ENCODE peak calls at places on chromosomes 4 and X, in five cellular contexts. One of them, this sample, is unnamed.

GRCh38 chrX:42748067-42748850 is 29.7 kb downstream of the PPP1R2C start:
- DNase-seq in HepG2: no peak
- DNase-seq in H1: no peak
- DNase-seq in HCT116: no peak
- DNase-seq in SK-N-SH: no peak
- DNase-seq in this sample: no peak

GRCh38 chrX:74804574-74804973 is 120.7 kb downstream of the NEXMIF start:
- DNase-seq in HCT116: no peak
- DNase-seq in HepG2: no peak
- DNase-seq in H1: no peak
- DNase-seq in SK-N-SH: no peak
- DNase-seq in this sample: no peak

GRCh38 chrX:44338361-44338760 is 5.1 kb downstream of the EFHC2 start:
- DNase-seq in HepG2: no peak
- DNase-seq in H1: no peak
- DNase-seq in SK-N-SH: no peak
- DNase-seq in HCT116: no peak
- DNase-seq in this sample: no peak

GRCh38 chr4:88320780-88321373 is 36.5 kb upstream of the PPM1K start:
- DNase-seq in SK-N-SH: no peak
- DNase-seq in HCT116: no peak
- DNase-seq in H1: no peak
- DNase-seq in HepG2: no peak
- DNase-seq in this sample: peak

GRCh38 chrX:65894138-65894537 is 145.7 kb downstream of the VSIG4 start:
- DNase-seq in H1: no peak
- DNase-seq in HepG2: no peak
- DNase-seq in SK-N-SH: no peak
- DNase-seq in HCT116: no peak
- DNase-seq in this sample: no peak

GRCh38 chrX:54470054-54470760 is 25.8 kb downstream of the FGD1 start:
- DNase-seq in SK-N-SH: no peak
- DNase-seq in HCT116: no peak
- DNase-seq in H1: no peak
- DNase-seq in HepG2: no peak
- DNase-seq in this sample: no peak

GRCh38 chr4:48778431-48779094 is 1.5 kb downstream of the FRYL start:
- DNase-seq in HCT116: no peak
- DNase-seq in SK-N-SH: peak
- DNase-seq in HepG2: peak
- DNase-seq in H1: no peak
- DNase-seq in this sample: no peak

GRCh38 chr4:43339435-43339834 is 446.9 kb downstream of the GRXCR1 start:
- DNase-seq in SK-N-SH: no peak
- DNase-seq in H1: no peak
- DNase-seq in HepG2: no peak
- DNase-seq in HCT116: no peak
- DNase-seq in this sample: no peak

GRCh38 chr4:98226396-98226795 is 34.8 kb upstream of the RAP1GDS1 start:
- DNase-seq in HCT116: no peak
- DNase-seq in H1: no peak
- DNase-seq in HepG2: no peak
- DNase-seq in SK-N-SH: no peak
- DNase-seq in this sample: peak

GRCh38 chr4:151485541-151486131 is 76.7 kb downstream of the FHIP1A start:
- DNase-seq in H1: no peak
- DNase-seq in SK-N-SH: no peak
- DNase-seq in HepG2: no peak
- DNase-seq in HCT116: no peak
- DNase-seq in this sample: peak

GRCh38 chr4:156290811-156291210 is 337.1 kb upstream of the CTSO start:
- DNase-seq in HCT116: no peak
- DNase-seq in HepG2: no peak
- DNase-seq in H1: no peak
- DNase-seq in SK-N-SH: no peak
- DNase-seq in this sample: no peak

GRCh38 chrX:50762578-50762977 is 51.4 kb downstream of the SHROOM4 start:
- DNase-seq in H1: no peak
- DNase-seq in SK-N-SH: no peak
- DNase-seq in HepG2: no peak
- DNase-seq in HCT116: no peak
- DNase-seq in this sample: no peak

DNA sequence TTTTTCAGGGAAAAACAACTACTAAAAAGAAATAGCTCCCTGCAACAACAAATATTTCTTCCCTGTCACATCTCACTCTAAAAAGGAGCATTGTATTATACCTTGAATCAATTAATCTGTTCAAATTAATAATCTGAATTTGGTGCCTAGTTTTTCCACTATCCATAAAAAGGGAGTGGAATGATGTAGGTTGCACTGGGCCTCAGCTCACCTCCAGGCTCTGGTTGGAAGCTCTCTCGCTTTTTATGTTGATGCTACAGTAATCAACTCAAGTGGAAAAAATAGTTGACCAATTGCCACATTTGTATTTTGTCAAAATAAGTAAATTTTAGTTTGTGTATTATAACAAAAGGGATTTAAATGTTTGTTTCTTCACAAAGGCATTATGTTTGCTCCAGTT is 126.1 kb downstream of the MAD2L1 start:
- DNase-seq in H1: no peak
- DNase-seq in HepG2: no peak
- DNase-seq in HCT116: no peak
- DNase-seq in SK-N-SH: no peak
- DNase-seq in this sample: no peak
- TF ChIP-seq JUND in H1: no peak
- TF ChIP-seq JUND in HepG2: no peak
- TF ChIP-seq JUND in HCT116: no peak
- TF ChIP-seq JUND in SK-N-SH: no peak
- TF ChIP-seq JUND in this sample: no peak

DNA sequence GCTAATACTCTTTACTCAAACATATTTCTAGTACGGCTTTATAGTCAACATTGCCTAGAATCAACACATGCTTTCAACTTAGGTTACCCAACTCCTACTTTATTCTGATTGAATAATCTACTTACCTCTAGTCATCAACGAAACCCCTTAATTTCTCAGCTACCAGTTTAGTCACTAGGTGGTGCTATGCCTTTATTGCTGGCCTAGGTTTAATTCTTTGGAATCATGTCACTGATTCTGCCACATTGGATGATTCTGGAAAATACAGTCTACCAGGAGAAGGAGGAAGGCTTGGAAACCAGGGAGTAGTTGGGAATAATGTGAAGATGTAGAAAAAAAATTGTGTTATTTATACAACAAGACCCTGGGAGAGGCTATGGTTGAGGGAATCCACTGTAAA is 167.7 kb downstream of the DCAF12L2 start:
- DNase-seq in SK-N-SH: peak
- DNase-seq in HepG2: no peak
- DNase-seq in H1: no peak
- DNase-seq in HCT116: no peak
- DNase-seq in this sample: no peak
- TF ChIP-seq JUND in SK-N-SH: no peak
- TF ChIP-seq JUND in HepG2: no peak
- TF ChIP-seq JUND in H1: no peak
- TF ChIP-seq JUND in HCT116: no peak
- TF ChIP-seq JUND in this sample: no peak

GRCh38 chr4:74651198-74651597 is 143.1 kb downstream of the BTC start:
- DNase-seq in HepG2: no peak
- DNase-seq in HCT116: no peak
- DNase-seq in H1: no peak
- DNase-seq in SK-N-SH: no peak
- DNase-seq in this sample: no peak
- TF ChIP-seq JUND in HepG2: no peak
- TF ChIP-seq JUND in HCT116: no peak
- TF ChIP-seq JUND in H1: no peak
- TF ChIP-seq JUND in SK-N-SH: no peak
- TF ChIP-seq JUND in this sample: no peak

GRCh38 chr4:120990246-120990645 is 67.7 kb upstream of the PRDM5 start:
- DNase-seq in H1: no peak
- DNase-seq in HCT116: no peak
- DNase-seq in SK-N-SH: no peak
- DNase-seq in HepG2: no peak
- DNase-seq in this sample: no peak

GRCh38 chr4:120994521-120994920 is 72.0 kb upstream of the PRDM5 start:
- DNase-seq in H1: no peak
- DNase-seq in SK-N-SH: no peak
- DNase-seq in HCT116: no peak
- DNase-seq in HepG2: no peak
- DNase-seq in this sample: no peak

GRCh38 chr4:120991885-120992284 is 69.4 kb upstream of the PRDM5 start:
- DNase-seq in HepG2: no peak
- DNase-seq in HCT116: no peak
- DNase-seq in SK-N-SH: no peak
- DNase-seq in H1: no peak
- DNase-seq in this sample: no peak

DNA sequence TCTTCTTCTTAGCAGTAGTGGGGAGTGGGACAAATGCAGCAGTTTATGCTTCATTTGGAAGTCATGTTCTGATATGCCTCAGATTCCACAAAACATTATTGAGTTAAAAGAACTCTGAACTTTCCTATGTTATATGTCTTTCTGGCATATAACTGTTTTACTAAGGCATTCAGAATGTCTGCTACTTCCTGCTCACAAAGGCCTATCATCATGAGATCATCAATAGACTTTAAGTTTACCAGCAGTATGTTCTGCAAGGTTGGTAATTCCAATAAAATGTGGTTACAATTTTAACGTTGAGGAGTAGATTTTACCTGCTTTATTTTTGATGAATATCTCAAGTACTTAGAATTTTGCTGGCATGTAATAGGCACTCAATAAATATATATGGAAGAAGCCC is 73.1 kb upstream of the PRDM5 start:
- DNase-seq in H1: no peak
- DNase-seq in HCT116: no peak
- DNase-seq in HepG2: no peak
- DNase-seq in SK-N-SH: no peak
- DNase-seq in this sample: no peak
- TF ChIP-seq JUND in H1: no peak
- TF ChIP-seq JUND in HCT116: no peak
- TF ChIP-seq JUND in HepG2: no peak
- TF ChIP-seq JUND in SK-N-SH: no peak
- TF ChIP-seq JUND in this sample: no peak

DNA sequence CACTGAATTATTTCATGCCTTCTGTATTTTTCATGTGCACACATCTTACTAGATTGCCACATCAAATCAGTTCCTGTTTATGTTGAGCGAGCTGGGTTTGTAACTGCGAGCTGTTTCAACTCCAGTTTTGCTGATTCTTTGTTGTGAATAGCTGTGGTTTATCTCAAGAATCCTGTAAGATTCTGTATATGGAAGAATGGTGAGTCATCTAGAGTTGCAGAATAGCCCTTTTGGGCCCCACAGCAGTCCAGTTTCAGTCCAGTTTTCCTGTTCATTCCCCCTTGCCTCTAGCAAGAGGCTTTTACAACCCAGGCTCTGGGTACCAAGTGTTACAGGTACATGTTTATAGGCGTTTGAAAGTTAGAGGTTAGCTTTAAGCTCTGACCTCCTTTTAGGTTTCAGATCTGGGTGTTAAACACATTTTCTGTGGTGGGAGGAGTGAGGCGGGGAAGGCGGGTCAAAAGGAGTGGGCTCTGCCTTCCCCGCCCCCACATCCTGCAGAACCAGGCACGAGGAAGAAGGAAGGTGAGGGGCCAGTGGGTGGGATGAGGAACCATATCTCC is 32.7 kb downstream of the TBC1D14 start:
- DNase-seq in SK-N-SH: no peak
- DNase-seq in H1: no peak
- DNase-seq in HepG2: no peak
- DNase-seq in HCT116: peak
- DNase-seq in this sample: no peak
- TF ChIP-seq JUND in SK-N-SH: peak
- TF ChIP-seq JUND in H1: no peak
- TF ChIP-seq JUND in HepG2: no peak
- TF ChIP-seq JUND in HCT116: peak
- TF ChIP-seq JUND in this sample: no peak

DNA sequence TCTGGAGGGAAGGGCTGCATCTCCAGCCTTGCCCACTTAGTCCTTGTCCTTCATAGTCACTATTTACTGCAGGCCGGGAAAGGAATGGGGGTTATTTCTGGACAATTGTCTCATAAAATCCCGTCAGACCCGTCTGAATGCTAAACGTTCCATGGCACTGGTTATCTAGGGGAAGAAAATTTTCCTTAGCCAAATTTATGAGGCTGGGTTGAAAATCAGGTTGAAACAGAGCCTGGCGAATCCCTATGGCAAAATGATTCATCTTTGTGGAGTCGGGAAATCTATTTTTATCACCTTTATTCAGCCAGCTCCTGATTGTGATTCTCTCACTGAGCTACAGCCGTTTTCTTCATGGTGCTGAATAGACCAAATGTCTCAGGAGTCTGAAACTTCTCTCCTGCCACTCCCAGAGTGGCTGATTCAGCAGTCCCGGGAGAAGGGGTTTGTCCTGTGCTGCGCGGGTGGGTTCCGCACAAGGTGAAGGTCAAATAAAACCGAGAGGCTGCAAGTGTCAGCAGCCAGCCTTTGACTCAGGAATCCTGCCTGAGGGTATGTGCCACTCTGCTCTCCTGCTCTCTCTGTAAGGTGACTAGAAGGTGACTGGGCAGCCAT is 1.0 kb downstream of the LIMCH1 start:
- DNase-seq in H1: no peak
- DNase-seq in HCT116: no peak
- DNase-seq in SK-N-SH: no peak
- DNase-seq in HepG2: no peak
- DNase-seq in this sample: no peak
- TF ChIP-seq JUND in H1: no peak
- TF ChIP-seq JUND in HCT116: no peak
- TF ChIP-seq JUND in SK-N-SH: no peak
- TF ChIP-seq JUND in HepG2: no peak
- TF ChIP-seq JUND in this sample: no peak

GRCh38 chr4:6799091-6799490 is 16.6 kb downstream of the KIAA0232 start:
- DNase-seq in SK-N-SH: no peak
- DNase-seq in H1: no peak
- DNase-seq in HCT116: no peak
- DNase-seq in HepG2: no peak
- DNase-seq in this sample: no peak
- TF ChIP-seq JUND in SK-N-SH: no peak
- TF ChIP-seq JUND in H1: no peak
- TF ChIP-seq JUND in HCT116: no peak
- TF ChIP-seq JUND in HepG2: no peak
- TF ChIP-seq JUND in this sample: no peak

GRCh38 chr4:95510877-95511276 is 37.9 kb downstream of the UNC5C start:
- DNase-seq in H1: no peak
- DNase-seq in HCT116: peak
- DNase-seq in SK-N-SH: no peak
- DNase-seq in HepG2: no peak
- DNase-seq in this sample: no peak
- TF ChIP-seq JUND in H1: no peak
- TF ChIP-seq JUND in HCT116: peak
- TF ChIP-seq JUND in SK-N-SH: peak
- TF ChIP-seq JUND in HepG2: no peak
- TF ChIP-seq JUND in this sample: no peak

GRCh38 chr4:119659576-119659975 is 31.0 kb upstream of the PDE5A start:
- DNase-seq in SK-N-SH: no peak
- DNase-seq in H1: no peak
- DNase-seq in HCT116: no peak
- DNase-seq in HepG2: peak
- DNase-seq in this sample: no peak
- TF ChIP-seq JUND in SK-N-SH: no peak
- TF ChIP-seq JUND in H1: no peak
- TF ChIP-seq JUND in HCT116: no peak
- TF ChIP-seq JUND in HepG2: no peak
- TF ChIP-seq JUND in this sample: no peak